ENCODE peak calls at places on chromosome 19, in six cellular contexts. Q is cardiac muscle cell; V is uterus; N is GM23248; S is CD4-positive, alpha-beta memory T cell; A is sigmoid colon. W is an unnamed sample.
A peak's percentile ranks its signal among the peaks of the same experiment; 100 is the strongest.

GRCh38 chr19:45547965-45548609 is 36.5 kb downstream of the OPA3 start:
- DNase-seq in N (peak; percentile 86), V (no peak), A (no peak), Q (no peak), S (no peak), W (no peak)

GRCh38 chr19:12792853-12793289 is 1.6 kb downstream of the JUNB start:
- DNase-seq in N (peak; percentile 36), V (no peak), A (no peak), S (no peak), Q (no peak), W (no peak)

GRCh38 chr19:43739836-43740235 is 14.9 kb downstream of the SMG9 start:
- DNase-seq in A (no peak), V (no peak), N (no peak), S (no peak), Q (no peak), W (no peak)

GRCh38 chr19:18636969-18637629 is at the start of gene KLHL26:
- DNase-seq in V (no peak), A (no peak), Q (no peak), N (no peak), S (no peak), W (no peak)

GRCh38 chr19:47391510-47392223 is 27.7 kb downstream of the MEIS3 start:
- DNase-seq in A (peak; percentile 81), N (peak; percentile 76), S (peak; percentile 74), V (peak; percentile 58), Q (peak; percentile 77), W (peak; percentile 78)

GRCh38 chr19:20423381-20424207 is 142.0 kb downstream of the ZNF737 start:
- DNase-seq in S (peak; percentile 36), A (peak; percentile 83), N (peak; percentile 90), V (peak; percentile 54), Q (peak; percentile 60), W (peak; percentile 61)

GRCh38 chr19:17424743-17425365 is 5.0 kb downstream of the MVB12A start:
- DNase-seq in Q (peak; percentile 92), S (no peak), N (peak; percentile 24), A (no peak), V (no peak), W (peak; percentile 33)

GRCh38 chr19:42634409-42635232 is 39.9 kb upstream of the CEACAM8 start:
- DNase-seq in A (no peak), Q (no peak), S (no peak), V (no peak), N (peak; percentile 68), W (peak; percentile 7)

GRCh38 chr19:45764947-45765346 is 4.1 kb downstream of the SIX5 start:
- DNase-seq in V (peak; percentile 34), S (no peak), Q (peak; percentile 87), A (peak; percentile 66), N (no peak), W (no peak)

GRCh38 chr19:43672061-43672679 is 2.2 kb upstream of the PLAUR start:
- DNase-seq in V (no peak), S (no peak), A (no peak), N (peak; percentile 11), Q (no peak), W (no peak)

GRCh38 chr19:47507924-47508553 is 6.8 kb downstream of the NAPA start:
- DNase-seq in N (no peak), A (no peak), Q (no peak), S (no peak), V (no peak), W (peak; percentile 35)

GRCh38 chr19:28468701-28469459 is 744.1 kb downstream of the UQCRFS1 start:
- DNase-seq in V (no peak), A (peak; percentile 64), Q (no peak), N (peak; percentile 89), S (no peak), W (peak; percentile 8)

GRCh38 chr19:9945319-9945966 is 9.1 kb upstream of the OLFM2 start:
- DNase-seq in N (peak; percentile 99), S (no peak), V (peak; percentile 98), A (peak; percentile 98), Q (no peak), W (peak; percentile 40)

GRCh38 chr19:16330368-16330801 is 5.8 kb downstream of the KLF2 start:
- DNase-seq in S (peak; percentile 96), N (peak; percentile 98), A (peak; percentile 83), V (peak; percentile 75), Q (no peak), W (peak; percentile 34)

GRCh38 chr19:18444513-18444912 is 6.6 kb upstream of the ISYNA1 start:
- DNase-seq in S (no peak), N (no peak), A (no peak), Q (no peak), V (no peak), W (no peak)

GRCh38 chr19:2123682-2124387 is 27.1 kb downstream of the IZUMO4 start:
- DNase-seq in S (no peak), N (peak; percentile 29), V (no peak), Q (peak; percentile 59), A (no peak), W (no peak)

GRCh38 chr19:39916236-39916635 is 18.2 kb downstream of the FCGBP start:
- DNase-seq in A (no peak), S (no peak), V (no peak), Q (no peak), N (no peak), W (no peak)

GRCh38 chr19:38394488-38394887 is 6.0 kb downstream of the SPRED3 start:
- DNase-seq in V (no peak), Q (peak; percentile 27), N (peak; percentile 37), A (no peak), S (peak; percentile 56), W (no peak)

GRCh38 chr19:18304496-18305312 is 18.2 kb downstream of the LSM4 start:
- DNase-seq in Q (peak; percentile 68), S (peak; percentile 76), N (peak; percentile 94), A (peak; percentile 94), V (peak; percentile 87), W (peak; percentile 81)

GRCh38 chr19:40147693-40148347 is 43.4 kb upstream of the MAP3K10 start:
- DNase-seq in N (peak; percentile 89), V (no peak), A (no peak), S (no peak), Q (no peak), W (no peak)

GRCh38 chr19:29714953-29715694 is at the start of gene C19orf12:
- DNase-seq in S (peak; percentile 80), A (peak; percentile 76), N (peak; percentile 71), Q (peak; percentile 88), V (peak; percentile 47), W (peak; percentile 77)

GRCh38 chr19:46586294-46586693 is 14.8 kb upstream of the CALM3 start:
- DNase-seq in Q (no peak), A (no peak), N (no peak), S (no peak), V (no peak), W (no peak)

GRCh38 chr19:14954071-14954655 is 12.9 kb downstream of the OR7C2 start:
- DNase-seq in S (no peak), V (no peak), A (no peak), N (no peak), Q (no peak), W (no peak)

GRCh38 chr19:12913011-12913561 is 6.0 kb downstream of the SYCE2 start:
- DNase-seq in S (no peak), N (peak; percentile 76), A (peak; percentile 96), Q (peak; percentile 43), V (peak; percentile 61), W (peak; percentile 89)

GRCh38 chr19:35336166-35336955 is 7.4 kb downstream of the CD22 start:
- DNase-seq in V (no peak), A (no peak), Q (no peak), N (no peak), S (no peak), W (no peak)

GRCh38 chr19:10271543-10272086 is 695 bp downstream of the ICAM1 start:
- DNase-seq in V (no peak), S (no peak), A (no peak), Q (no peak), N (peak; percentile 58), W (no peak)

GRCh38 chr19:39823693-39824092 is 10.3 kb downstream of the DYRK1B start:
- DNase-seq in N (peak; percentile 18), V (no peak), Q (no peak), S (no peak), A (no peak), W (no peak)

GRCh38 chr19:5170329-5170745 is 170.3 kb downstream of the PTPRS start:
- DNase-seq in N (no peak), V (no peak), A (no peak), S (peak; percentile 16), Q (no peak), W (no peak)

GRCh38 chr19:44847144-44848035 is 1.3 kb downstream of the NECTIN2 start:
- DNase-seq in A (peak; percentile 88), S (no peak), N (peak; percentile 80), V (peak; percentile 77), Q (peak; percentile 83), W (peak; percentile 87)

DNA sequence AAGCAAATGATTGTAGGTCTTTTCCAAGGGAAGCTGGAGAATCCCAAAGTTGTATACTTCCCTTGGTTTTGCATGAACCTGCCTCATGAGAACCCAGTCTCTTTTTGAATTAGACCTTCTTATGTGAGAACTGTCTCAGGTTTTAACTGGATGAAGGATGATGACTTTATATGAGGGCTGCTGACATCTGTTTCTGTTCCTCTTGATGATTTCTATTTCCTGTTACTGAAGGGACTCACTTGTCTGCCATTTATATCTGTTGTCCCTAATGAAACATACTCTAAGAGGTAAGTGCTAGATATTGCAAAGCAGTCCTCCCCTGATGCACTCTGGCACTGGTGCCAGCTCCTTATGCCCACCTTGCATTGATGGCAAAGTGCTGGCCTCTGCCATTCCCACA is 33.6 kb downstream of the ERICH4 start:
- DNase-seq in N (no peak), Q (no peak), V (no peak), S (no peak), A (no peak), W (no peak)
- H3K9me3 ChIP-seq in N (no peaks in the 10 kb centered on the region), Q (no peaks in the 10 kb centered on the region), V (no peaks in the 10 kb centered on the region), S (no peaks in the 10 kb centered on the region), A (no peaks in the 10 kb centered on the region), W (no peaks in the 10 kb centered on the region)

DNA sequence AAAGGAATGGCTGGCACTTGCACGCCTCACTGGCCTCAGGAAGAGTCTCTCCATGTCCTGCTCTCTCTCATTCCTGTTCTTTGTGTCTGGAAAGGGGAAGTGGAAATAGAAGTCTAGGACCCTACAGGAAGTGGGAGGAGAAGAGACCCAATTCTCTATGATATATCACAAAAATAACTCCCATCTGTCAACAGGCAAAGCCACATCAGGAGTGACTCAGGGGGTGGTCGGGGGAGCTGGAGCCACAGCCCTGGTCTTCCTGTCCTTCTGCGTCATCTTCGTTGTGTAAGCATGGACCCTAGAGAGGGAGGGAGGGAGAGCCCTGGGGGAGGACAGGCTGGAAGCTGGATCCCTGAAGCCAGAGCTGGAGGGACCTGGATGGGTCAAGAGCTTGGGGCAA is 3.0 kb downstream of the SIGLEC9 start:
- DNase-seq in Q (no peak), N (peak; percentile 12), A (peak; percentile 79), V (no peak), S (no peak), W (no peak)
- H3K27me3 ChIP-seq in Q (no peaks in the 10 kb centered on the region), N (no peaks in the 10 kb centered on the region), A (no peaks in the 10 kb centered on the region), V (no peaks in the 10 kb centered on the region), S (no peaks in the 10 kb centered on the region), W (peaks cover 4% of the 10 kb centered on the region)

GRCh38 chr19:48616491-48617056 is 1.7 kb upstream of the FAM83E start:
- DNase-seq in Q (no peak), S (no peak), V (no peak), N (no peak), A (no peak), W (no peak)
- H3K4me3 ChIP-seq in Q (no peak overlapping the region), S (peak overlapping the region; percentile 81), V (no peak overlapping the region), N (peak overlapping the region; percentile 96), A (no peak overlapping the region), W (no peak overlapping the region)

GRCh38 chr19:30968841-30969399 is 380.3 kb downstream of the TSHZ3 start:
- DNase-seq in A (no peak), Q (no peak), V (no peak), N (no peak), S (no peak), W (no peak)

GRCh38 chr19:30968210-30968609 is 381.0 kb downstream of the TSHZ3 start:
- DNase-seq in V (no peak), Q (no peak), A (no peak), S (no peak), N (peak; percentile 32), W (no peak)

GRCh38 chr19:30969586-30969985 is 379.6 kb downstream of the TSHZ3 start:
- DNase-seq in V (no peak), Q (no peak), S (no peak), N (peak; percentile 2), A (no peak), W (no peak)
- H3K9me3 ChIP-seq in V (no peaks in the 10 kb centered on the region), Q (no peaks in the 10 kb centered on the region), S (no peaks in the 10 kb centered on the region), N (no peaks in the 10 kb centered on the region), A (no peaks in the 10 kb centered on the region), W (no peaks in the 10 kb centered on the region)